ENCODE peak calls at places on chromosome 20, in ten cellular contexts. X is GM23338, Z is A549, S is heart left ventricle, K is osteoblast, C is HCT116, D is MM.1S, I is pancreas, V is left lung, L is Caco-2. N is an unnamed sample. For H3K4me1, the result is how much of the 10 kb centered on the place peaks cover.

GRCh38 chr20:20184149-20184548 is 131.8 kb downstream of the CFAP61 start:
- DNase-seq in V (no peak), K (no peak), Z (peak), X (peak), C (no peak), I (no peak), L (no peak), D (peak), S (no peak), N (no peak)

GRCh38 chr20:54212226-54212625 is 4.3 kb downstream of the PFDN4 start:
- DNase-seq in D (no peak), Z (no peak), C (no peak), S (no peak), L (no peak), I (no peak), X (no peak), K (peak), V (no peak), N (no peak)

GRCh38 chr20:36467076-36467999 is 74.0 kb upstream of the MYL9 start:
- DNase-seq in C (no peak), Z (peak), D (peak), S (peak), I (peak), X (no peak), L (no peak), V (no peak), K (peak), N (peak)

GRCh38 chr20:17445561-17445960 is 85.6 kb downstream of the BFSP1 start:
- DNase-seq in Z (no peak), K (no peak), D (no peak), L (no peak), S (no peak), V (no peak), X (no peak), C (no peak), I (no peak), N (no peak)

GRCh38 chr20:859661-860294 is 26.3 kb downstream of the FAM110A start:
- DNase-seq in K (peak), C (no peak), D (no peak), Z (no peak), V (no peak), X (no peak), L (no peak), I (no peak), S (no peak), N (no peak)

GRCh38 chr20:7152071-7152470 is 384.6 kb downstream of the BMP2 start:
- DNase-seq in X (no peak), D (no peak), Z (no peak), L (no peak), I (no peak), K (no peak), S (no peak), C (no peak), V (no peak), N (no peak)

GRCh38 chr20:61763740-61764400 is 301.8 kb downstream of the TAF4 start:
- DNase-seq in C (no peak), X (no peak), I (no peak), S (no peak), Z (no peak), V (peak), L (peak), D (no peak), K (peak), N (no peak)

GRCh38 chr20:62651285-62652021 is 9.2 kb downstream of the SLCO4A1 start:
- DNase-seq in L (peak), S (peak), V (peak), Z (no peak), I (no peak), C (no peak), K (no peak), D (peak), X (peak), N (peak)

GRCh38 chr20:25309395-25310267 is 61.7 kb downstream of the PYGB start:
- DNase-seq in V (peak), K (peak), D (peak), S (peak), Z (peak), C (peak), L (no peak), X (no peak), I (no peak), N (peak)

GRCh38 chr20:4560667-4561066 is 161.0 kb upstream of the PRND start:
- DNase-seq in Z (no peak), D (no peak), L (no peak), S (no peak), K (no peak), I (no peak), V (no peak), X (no peak), C (no peak), N (no peak)

GRCh38 chr20:57220187-57221165 is 46.0 kb downstream of the BMP7 start:
- DNase-seq in X (no peak), L (no peak), Z (no peak), C (no peak), D (no peak), I (no peak), K (peak), V (no peak), S (no peak), N (no peak)

GRCh38 chr20:9323622-9324021 is 190.8 kb upstream of the LAMP5 start:
- DNase-seq in K (peak), Z (peak), V (no peak), D (no peak), S (no peak), X (peak), L (peak), I (no peak), C (peak), N (no peak)
- TF ChIP-seq CTCF in K (peak), Z (peak), V (no peak), D (peak), S (peak), X (peak), L (peak), I (no peak), C (no peak), N (no peak)

GRCh38 chr20:32474717-32474966 is 110.5 kb downstream of the NOL4L start:
- DNase-seq in I (no peak), S (peak), X (no peak), K (no peak), C (no peak), L (no peak), Z (no peak), V (no peak), D (no peak), N (no peak)
- H3K4me3 ChIP-seq in I (peak), S (peak), X (peak), K (peak), C (no peak), L (peak), Z (peak), V (no peak), D (no peak), N (peak)

DNA sequence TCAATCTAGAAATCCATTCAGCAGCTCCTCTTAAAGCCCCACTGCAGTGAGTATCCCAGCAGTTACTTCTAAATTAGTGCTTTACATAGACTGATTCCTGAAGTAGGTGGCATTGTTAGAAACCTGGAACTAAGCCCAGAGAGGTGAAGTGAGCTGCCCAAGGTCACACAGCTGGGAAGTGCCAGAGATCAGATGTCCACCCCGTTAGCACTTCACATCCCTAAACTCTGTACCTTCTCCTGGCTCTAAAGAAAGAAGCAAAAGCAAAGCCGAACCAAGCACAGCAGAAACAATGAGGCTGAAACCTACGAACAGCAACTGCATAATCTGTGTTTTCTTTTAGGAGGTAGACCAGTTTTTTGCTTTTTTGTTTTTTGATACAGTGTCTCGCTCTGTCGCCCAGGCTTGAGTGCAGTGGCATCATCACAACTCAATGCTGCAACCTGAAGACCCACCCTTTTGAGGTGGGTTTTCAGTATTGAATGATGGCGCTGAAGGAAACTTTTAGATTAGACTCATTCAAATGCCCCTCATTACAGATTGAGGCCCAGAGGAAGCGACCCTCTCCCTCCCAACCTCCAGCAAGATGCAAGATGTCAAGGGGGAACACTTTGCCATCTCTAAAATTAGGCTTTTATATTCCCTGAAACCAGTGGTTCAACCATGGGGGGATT is 3.2 kb upstream of the ZMYND8 start:
- DNase-seq in C (no peak), L (no peak), S (no peak), K (no peak), D (no peak), I (no peak), X (no peak), Z (no peak), V (no peak), N (no peak)
- H3K4me1 ChIP-seq in C (half or more), L (under half), S (half or more), K (half or more), D (under half), I (half or more), X (half or more), Z (half or more), V (half or more), N (half or more)

GRCh38 chr20:64149809-64150560 is 14.3 kb upstream of the MYT1 start:
- DNase-seq in I (no peak), D (no peak), V (peak), Z (no peak), S (peak), K (no peak), X (no peak), L (peak), C (no peak), N (no peak)
- TF ChIP-seq CTCF in I (no peak), D (no peak), V (no peak), Z (no peak), S (no peak), K (no peak), X (no peak), L (no peak), C (no peak), N (no peak)